ENCODE peak calls at places on chromosomes 12 and 14, in four cellular contexts. B, G, O and E are unnamed samples.

GRCh38 chr12:50195832-50196231 is 28.7 kb upstream of the CERS5 start:
- DNase-seq in O (no peak), B (no peak), G (no peak), E (peak; percentile 48)

GRCh38 chr14:39372656-39373055 is 59.6 kb downstream of the FBXO33 start:
- DNase-seq in O (no peak), G (no peak), B (no peak), E (peak; percentile 59)

GRCh38 chr14:103444837-103445524 is 59.8 kb downstream of the MARK3 start:
- DNase-seq in O (no peak), B (no peak), G (no peak), E (no peak)

GRCh38 chr12:19498099-19498498 is 58.8 kb downstream of the AEBP2 start:
- DNase-seq in G (no peak), O (no peak), B (no peak), E (no peak)

GRCh38 chr14:101064121-101064661 is 160.7 kb upstream of the RTL1 start:
- DNase-seq in B (no peak), G (no peak), O (no peak), E (no peak)

GRCh38 chr14:106790189-106791036 is 1264.0 kb downstream of the TMEM121 start:
- DNase-seq in O (peak; percentile 89), B (peak; percentile 19), G (peak; percentile 90), E (no peak)

GRCh38 chr12:88325828-88326214 is 183.7 kb downstream of the TMTC3 start:
- DNase-seq in O (no peak), B (no peak), G (no peak), E (no peak)

GRCh38 chr12:6172086-6172485 is 28.1 kb upstream of the CD9 start:
- DNase-seq in G (no peak), O (no peak), B (no peak), E (no peak)

GRCh38 chr14:28264306-28264705 is 502.3 kb upstream of the FOXG1 start:
- DNase-seq in O (no peak), B (no peak), G (no peak), E (no peak)

GRCh38 chr12:45122776-45123380 is 72.0 kb upstream of the DBX2 start:
- DNase-seq in B (no peak), O (no peak), G (no peak), E (peak; percentile 31)

GRCh38 chr14:49464885-49465284 is 121.3 kb downstream of the RPS29 start:
- DNase-seq in B (peak; percentile 8), O (no peak), G (no peak), E (no peak)

GRCh38 chr14:102554835-102555819 is 37.3 kb upstream of the RCOR1 start:
- DNase-seq in G (peak; percentile 66), O (peak; percentile 64), B (peak; percentile 78), E (peak; percentile 23)

GRCh38 chr12:24537241-24537860 is 411.6 kb downstream of the BCAT1 start:
- DNase-seq in O (no peak), G (no peak), B (no peak), E (no peak)

GRCh38 chr12:56119361-56119796 is 1.3 kb downstream of the ZC3H10 start:
- DNase-seq in B (peak; percentile 74), G (peak; percentile 82), O (peak; percentile 78), E (peak; percentile 96)

GRCh38 chr12:104667139-104667538 is 210.4 kb downstream of the CHST11 start:
- DNase-seq in O (no peak), B (no peak), G (no peak), E (peak; percentile 52)

GRCh38 chr12:111446044-111446581 is 40.4 kb downstream of the SH2B3 start:
- DNase-seq in O (peak; percentile 71), B (no peak), G (peak; percentile 70), E (peak; percentile 56)

GRCh38 chr12:111154180-111154579 is 214.7 kb downstream of the PHETA1 start:
- DNase-seq in O (no peak), B (peak; percentile 35), G (no peak), E (peak; percentile 2)

GRCh38 chr12:2240390-2240789 is 187.6 kb downstream of the CACNA1C start:
- DNase-seq in B (no peak), G (no peak), O (no peak), E (no peak)

GRCh38 chr14:51336304-51336703 is 96.3 kb downstream of the TMX1 start:
- DNase-seq in G (no peak), O (no peak), B (no peak), E (no peak)

GRCh38 chr14:56150645-56151345 is 32.6 kb downstream of the PELI2 start:
- DNase-seq in G (no peak), B (no peak), O (no peak), E (no peak)

GRCh38 chr12:93714382-93714781 is 37.2 kb downstream of the CRADD start:
- DNase-seq in B (no peak), O (no peak), G (no peak), E (peak; percentile 81)

GRCh38 chr14:79551591-79551990 is 659.7 kb downstream of the DIO2 start:
- DNase-seq in B (peak; percentile 3), O (no peak), G (no peak), E (no peak)

GRCh38 chr14:64598404-64598803 is 48.6 kb downstream of the PPP1R36 start:
- DNase-seq in B (no peak), O (no peak), G (no peak), E (no peak)

GRCh38 chr14:69355155-69355954 is 42.7 kb downstream of the ERH start:
- DNase-seq in O (no peak), B (no peak), G (no peak), E (no peak)

GRCh38 chr12:108333898-108334699 is 5.0 kb downstream of the CMKLR1 start:
- DNase-seq in G (no peak), O (no peak), B (no peak), E (peak; percentile 41)

DNA sequence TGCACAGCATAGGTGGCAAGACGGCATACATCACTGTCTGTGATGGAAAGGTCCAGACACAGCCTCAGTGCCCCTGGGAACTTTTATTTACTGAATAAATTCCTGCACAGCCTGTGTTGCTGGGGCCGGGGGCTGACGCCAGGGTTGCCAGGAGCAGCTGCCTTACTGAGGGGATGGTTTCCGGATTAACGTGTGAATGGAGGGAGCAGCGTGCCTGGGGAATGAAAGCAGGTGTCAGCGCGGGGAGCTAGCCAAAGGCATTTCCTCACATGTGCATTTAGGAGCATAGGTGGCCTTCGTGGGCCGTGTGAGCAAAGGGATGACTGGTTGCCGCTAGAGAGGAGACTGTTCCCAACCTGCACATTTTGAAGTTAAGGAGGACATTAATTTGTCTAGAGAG is 41.6 kb downstream of the SFSWAP start:
- DNase-seq in G (no peak), O (no peak), B (no peak), E (no peak)
- TF ChIP-seq CTCF in G (no peak), O (no peak), B (no peak), E (no peak)

GRCh38 chr14:99749142-99749541 is 44.1 kb upstream of the EML1 start:
- DNase-seq in B (no peak), O (no peak), G (no peak), E (no peak)
- TF ChIP-seq CTCF in B (no peak), O (peak; percentile 4), G (no peak), E (peak; percentile 22)

GRCh38 chr14:31510222-31510621 is 22.4 kb upstream of the GPR33 start:
- DNase-seq in B (no peak), G (no peak), O (no peak), E (peak; percentile 8)
- TF ChIP-seq CTCF in B (peak; percentile 66), G (peak; percentile 66), O (peak; percentile 62), E (peak; percentile 58)

GRCh38 chr12:57771873-57772428 is at the start of gene METTL1:
- DNase-seq in G (peak; percentile 97), B (peak; percentile 90), O (peak; percentile 96), E (peak; percentile 94)
- TF ChIP-seq CTCF in G (no peak), B (no peak), O (no peak), E (no peak)

GRCh38 chr14:24351517-24351916 is 11.7 kb upstream of the RIPK3 start:
- DNase-seq in B (no peak), O (no peak), G (no peak), E (peak; percentile 69)
- TF ChIP-seq CTCF in B (no peak), O (no peak), G (no peak), E (no peak)